ENCODE peak calls at places on chromosome 15, in six cellular contexts. U, F, P, A, S and T are unnamed samples.

GRCh38 chr15:72139667-72140066 is 21.5 kb downstream of the SENP8 start:
- DNase-seq in A (no peak), U (no peak), P (no peak), F (no peak), S (no peak), T (no peak)

GRCh38 chr15:101296418-101297405 is 1.7 kb upstream of the SNRPA1 start:
- DNase-seq in P (peak), A (no peak), S (no peak), U (no peak), F (no peak), T (no peak)

GRCh38 chr15:92687183-92687582 is 31.6 kb upstream of the FAM174B start:
- DNase-seq in U (no peak), P (no peak), F (no peak), A (no peak), S (no peak), T (peak)

GRCh38 chr15:78049691-78050440 is 27.6 kb downstream of the TBC1D2B start:
- DNase-seq in F (no peak), A (peak), P (peak), S (no peak), U (no peak), T (peak)

GRCh38 chr15:81270188-81270587 is 53.8 kb downstream of the STARD5 start:
- DNase-seq in P (no peak), U (no peak), F (no peak), S (no peak), A (no peak), T (no peak)

GRCh38 chr15:31598620-31599019 is 272.0 kb downstream of the KLF13 start:
- DNase-seq in A (no peak), P (peak), U (no peak), F (no peak), S (no peak), T (peak)

GRCh38 chr15:39887832-39888231 is 32.2 kb downstream of the GPR176 start:
- DNase-seq in A (no peak), S (peak), P (peak), F (no peak), U (no peak), T (peak)

GRCh38 chr15:52351206-52351907 is 55.8 kb upstream of the MYO5C start:
- DNase-seq in U (no peak), S (no peak), A (no peak), P (no peak), F (no peak), T (no peak)

GRCh38 chr15:44194397-44195150 is 497 bp downstream of the FRMD5 start:
- DNase-seq in F (no peak), U (peak), A (no peak), S (peak), P (peak), T (peak)

GRCh38 chr15:44697014-44697413 is 14.1 kb downstream of the PATL2 start:
- DNase-seq in S (no peak), A (no peak), F (no peak), U (no peak), P (no peak), T (no peak)

GRCh38 chr15:78811124-78811824 is at the start of gene ADAMTS7:
- DNase-seq in U (peak), F (peak), A (no peak), P (peak), S (no peak), T (peak)

GRCh38 chr15:32718082-32718821 is 448 bp downstream of the GREM1 start:
- DNase-seq in F (no peak), A (no peak), U (no peak), S (no peak), P (peak), T (no peak)

GRCh38 chr15:93302080-93302765 is 213.2 kb upstream of the RGMA start:
- DNase-seq in P (no peak), F (no peak), A (no peak), U (no peak), S (no peak), T (no peak)

GRCh38 chr15:48332642-48333034 is 1.4 kb downstream of the DUT start:
- DNase-seq in P (no peak), U (no peak), S (no peak), F (no peak), A (no peak), T (no peak)

GRCh38 chr15:91944334-91944733 is 90.8 kb downstream of the SLCO3A1 start:
- DNase-seq in A (no peak), U (no peak), P (no peak), F (no peak), S (no peak), T (no peak)

GRCh38 chr15:100349696-100350433 is 8.1 kb upstream of the ADAMTS17 start:
- DNase-seq in F (peak), S (peak), A (peak), P (peak), U (peak), T (peak)

GRCh38 chr15:69538381-69538780 is 85.8 kb downstream of the RPLP1 start:
- DNase-seq in U (no peak), P (no peak), S (no peak), F (no peak), A (no peak), T (no peak)

GRCh38 chr15:42349178-42349577 is 10.1 kb upstream of the CAPN3 start:
- DNase-seq in S (no peak), A (no peak), P (peak), U (no peak), F (no peak), T (no peak)

GRCh38 chr15:101097111-101097510 is 154.7 kb downstream of the CHSY1 start:
- DNase-seq in S (no peak), A (no peak), P (no peak), F (no peak), U (no peak), T (no peak)

GRCh38 chr15:57919754-57920153 is 145.8 kb downstream of the ALDH1A2 start:
- DNase-seq in U (no peak), F (no peak), S (no peak), A (no peak), P (no peak), T (no peak)

GRCh38 chr15:79071901-79072300 is 18.7 kb downstream of the RASGRF1 start:
- DNase-seq in P (no peak), U (no peak), S (no peak), A (no peak), F (no peak), T (no peak)

GRCh38 chr15:75817151-75817935 is 25.9 kb upstream of the UBE2Q2 start:
- DNase-seq in F (no peak), S (no peak), U (no peak), A (no peak), P (peak), T (peak)

GRCh38 chr15:39770748-39771689 is 11.6 kb downstream of the FSIP1 start:
- DNase-seq in P (peak), F (no peak), S (no peak), A (no peak), U (no peak), T (peak)

GRCh38 chr15:49530106-49530505 is 90.5 kb downstream of the FAM227B start:
- DNase-seq in U (no peak), F (no peak), A (no peak), P (peak), S (no peak), T (peak)

GRCh38 chr15:81752149-81752942 is 293.5 kb downstream of the MEX3B start:
- DNase-seq in U (no peak), S (no peak), P (peak), A (peak), F (no peak), T (no peak)

GRCh38 chr15:82108489-82109078 is 62.8 kb upstream of the MEX3B start:
- DNase-seq in A (peak), U (peak), F (peak), S (peak), P (peak), T (peak)

GRCh38 chr15:31223478-31224350 is 102.9 kb upstream of the KLF13 start:
- DNase-seq in P (peak), A (no peak), F (no peak), S (no peak), U (no peak), T (no peak)

GRCh38 chr15:59995568-59996349 is 8.4 kb upstream of the FOXB1 start:
- DNase-seq in P (no peak), A (no peak), U (no peak), F (no peak), S (no peak), T (no peak)

GRCh38 chr15:64883097-64883581 is 28.6 kb upstream of the ANKDD1A start:
- DNase-seq in F (no peak), U (no peak), A (peak), S (no peak), P (peak), T (peak)

GRCh38 chr15:68289057-68289456 is 11.5 kb downstream of the FEM1B start:
- DNase-seq in F (no peak), P (no peak), U (no peak), A (no peak), S (no peak), T (no peak)

GRCh38 chr15:100123611-100124010 is 218.2 kb downstream of the ADAMTS17 start:
- DNase-seq in F (no peak), A (no peak), S (no peak), P (no peak), U (no peak), T (peak)

GRCh38 chr15:101124731-101125558 is 126.9 kb downstream of the CHSY1 start:
- DNase-seq in S (no peak), A (no peak), U (no peak), P (peak), F (no peak), T (peak)

GRCh38 chr15:66702770-66703539 is 919 bp downstream of the SMAD6 start:
- DNase-seq in P (no peak), S (no peak), U (no peak), A (no peak), F (no peak), T (peak)

GRCh38 chr15:39140060-39140604 is 440.7 kb upstream of the THBS1 start:
- DNase-seq in F (no peak), S (no peak), P (peak), U (no peak), A (no peak), T (peak)

GRCh38 chr15:27730878-27731277 is 368.2 kb downstream of the OCA2 start:
- DNase-seq in A (no peak), S (no peak), F (no peak), P (no peak), U (no peak), T (no peak)

GRCh38 chr15:31387483-31388118 is 61.0 kb downstream of the KLF13 start:
- DNase-seq in F (no peak), U (no peak), A (no peak), S (no peak), P (peak), T (peak)

GRCh38 chr15:100932676-100933348 is 13.7 kb downstream of the LRRK1 start:
- DNase-seq in U (no peak), F (no peak), S (no peak), A (no peak), P (no peak), T (peak)